ENCODE peak calls at places on chromosomes 11 and 22, in seven cellular contexts. One of them, this sample, is unnamed.

GRCh38 chr22:44483878-44484277 is 14.2 kb downstream of the RTL6 start:
- DNase-seq in thyroid gland: no peak
- DNase-seq in A549: no peak
- DNase-seq in upper lobe of right lung: no peak
- DNase-seq in mucosa of descending colon: no peak
- DNase-seq in PC-9: no peak
- DNase-seq in RWPE2: no peak
- DNase-seq in this sample: no peak

GRCh38 chr22:30969532-30970355 is 679 bp downstream of the TUG1 start:
- DNase-seq in thyroid gland: peak; percentile 25
- DNase-seq in A549: peak; percentile 6
- DNase-seq in upper lobe of right lung: no peak
- DNase-seq in mucosa of descending colon: no peak
- DNase-seq in PC-9: peak; percentile 44
- DNase-seq in RWPE2: no peak
- DNase-seq in this sample: no peak

GRCh38 chr11:1983601-1983961 is 14.1 kb downstream of the H19 start:
- DNase-seq in thyroid gland: no peak
- DNase-seq in A549: no peak
- DNase-seq in upper lobe of right lung: no peak
- DNase-seq in mucosa of descending colon: peak; percentile 12
- DNase-seq in PC-9: no peak
- DNase-seq in RWPE2: peak; percentile 2
- DNase-seq in this sample: no peak

GRCh38 chr11:94563176-94563847 is 3.9 kb upstream of the PIWIL4 start:
- DNase-seq in thyroid gland: no peak
- DNase-seq in A549: peak; percentile 10
- DNase-seq in upper lobe of right lung: no peak
- DNase-seq in mucosa of descending colon: no peak
- DNase-seq in PC-9: no peak
- DNase-seq in RWPE2: no peak
- DNase-seq in this sample: no peak

GRCh38 chr22:35769974-35770373 is 52.3 kb downstream of the APOL5 start:
- DNase-seq in thyroid gland: no peak
- DNase-seq in A549: no peak
- DNase-seq in upper lobe of right lung: no peak
- DNase-seq in mucosa of descending colon: no peak
- DNase-seq in PC-9: no peak
- DNase-seq in RWPE2: no peak
- DNase-seq in this sample: no peak

GRCh38 chr11:133824593-133824992 is 20.7 kb downstream of the SPATA19 start:
- DNase-seq in thyroid gland: no peak
- DNase-seq in A549: no peak
- DNase-seq in upper lobe of right lung: no peak
- DNase-seq in mucosa of descending colon: no peak
- DNase-seq in PC-9: no peak
- DNase-seq in RWPE2: no peak
- DNase-seq in this sample: no peak

GRCh38 chr11:8361664-8362210 is 98.1 kb upstream of the LMO1 start:
- DNase-seq in thyroid gland: no peak
- DNase-seq in A549: no peak
- DNase-seq in upper lobe of right lung: peak; percentile 42
- DNase-seq in mucosa of descending colon: no peak
- DNase-seq in PC-9: no peak
- DNase-seq in RWPE2: peak; percentile 23
- DNase-seq in this sample: no peak

GRCh38 chr11:45649544-45650165 is 15.8 kb downstream of the CHST1 start:
- DNase-seq in thyroid gland: no peak
- DNase-seq in A549: no peak
- DNase-seq in upper lobe of right lung: no peak
- DNase-seq in mucosa of descending colon: no peak
- DNase-seq in PC-9: no peak
- DNase-seq in RWPE2: no peak
- DNase-seq in this sample: no peak

GRCh38 chr11:106770489-106771100 is 247.7 kb downstream of the GUCY1A2 start:
- DNase-seq in thyroid gland: no peak
- DNase-seq in A549: no peak
- DNase-seq in upper lobe of right lung: no peak
- DNase-seq in mucosa of descending colon: no peak
- DNase-seq in PC-9: no peak
- DNase-seq in RWPE2: no peak
- DNase-seq in this sample: no peak

GRCh38 chr11:128323381-128323780 is 264.0 kb downstream of the ETS1 start:
- DNase-seq in thyroid gland: peak; percentile 38
- DNase-seq in A549: no peak
- DNase-seq in upper lobe of right lung: no peak
- DNase-seq in mucosa of descending colon: no peak
- DNase-seq in PC-9: no peak
- DNase-seq in RWPE2: no peak
- DNase-seq in this sample: peak; percentile 51

GRCh38 chr11:131659931-131660330 is 289.5 kb downstream of the NTM start:
- DNase-seq in thyroid gland: no peak
- DNase-seq in A549: no peak
- DNase-seq in upper lobe of right lung: no peak
- DNase-seq in mucosa of descending colon: no peak
- DNase-seq in PC-9: no peak
- DNase-seq in RWPE2: peak; percentile 18
- DNase-seq in this sample: no peak

GRCh38 chr22:24824250-24824649 is 18.2 kb downstream of the SGSM1 start:
- DNase-seq in thyroid gland: no peak
- DNase-seq in A549: no peak
- DNase-seq in upper lobe of right lung: no peak
- DNase-seq in mucosa of descending colon: no peak
- DNase-seq in PC-9: no peak
- DNase-seq in RWPE2: no peak
- DNase-seq in this sample: no peak

GRCh38 chr22:24826710-24827285 is 20.8 kb downstream of the SGSM1 start:
- DNase-seq in thyroid gland: no peak
- DNase-seq in A549: no peak
- DNase-seq in upper lobe of right lung: no peak
- DNase-seq in mucosa of descending colon: no peak
- DNase-seq in PC-9: no peak
- DNase-seq in RWPE2: no peak
- DNase-seq in this sample: no peak

GRCh38 chr22:24824915-24825314 is 18.9 kb downstream of the SGSM1 start:
- DNase-seq in thyroid gland: no peak
- DNase-seq in A549: no peak
- DNase-seq in upper lobe of right lung: no peak
- DNase-seq in mucosa of descending colon: no peak
- DNase-seq in PC-9: no peak
- DNase-seq in RWPE2: no peak
- DNase-seq in this sample: no peak

GRCh38 chr22:24830205-24830979 is 24.4 kb downstream of the SGSM1 start:
- DNase-seq in thyroid gland: no peak
- DNase-seq in A549: no peak
- DNase-seq in upper lobe of right lung: no peak
- DNase-seq in mucosa of descending colon: no peak
- DNase-seq in PC-9: no peak
- DNase-seq in RWPE2: no peak
- DNase-seq in this sample: no peak

DNA sequence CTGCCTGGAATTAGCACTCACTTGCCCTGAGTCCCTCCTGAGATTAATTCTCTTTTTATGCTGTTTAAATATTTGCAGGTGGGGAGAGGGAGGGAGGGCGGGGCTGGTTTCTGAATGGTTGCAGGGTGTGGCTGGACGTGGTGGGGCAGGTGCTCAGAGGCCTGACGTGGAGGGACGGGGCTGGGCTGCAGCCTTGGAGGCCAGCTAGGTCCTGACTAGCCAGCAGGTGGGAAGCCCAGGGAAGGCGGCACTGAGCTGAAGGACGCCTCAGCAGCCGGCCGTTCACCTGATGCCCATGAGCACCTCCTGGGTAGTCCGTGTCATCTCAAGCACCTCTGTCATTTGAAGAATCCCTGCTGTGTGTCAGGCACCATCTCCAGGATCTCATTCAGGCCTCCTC is 21.3 kb downstream of the SGSM1 start:
- DNase-seq in thyroid gland: no peak
- DNase-seq in A549: no peak
- DNase-seq in upper lobe of right lung: peak; percentile 81
- DNase-seq in mucosa of descending colon: peak; percentile 89
- DNase-seq in PC-9: no peak
- DNase-seq in RWPE2: no peak
- DNase-seq in this sample: no peak
- TF ChIP-seq CTCF in thyroid gland: no peak
- TF ChIP-seq CTCF in A549: no peak
- TF ChIP-seq CTCF in upper lobe of right lung: no peak
- TF ChIP-seq CTCF in mucosa of descending colon: no peak
- TF ChIP-seq CTCF in PC-9: no peak
- TF ChIP-seq CTCF in RWPE2: no peak
- TF ChIP-seq CTCF in this sample: no peak

DNA sequence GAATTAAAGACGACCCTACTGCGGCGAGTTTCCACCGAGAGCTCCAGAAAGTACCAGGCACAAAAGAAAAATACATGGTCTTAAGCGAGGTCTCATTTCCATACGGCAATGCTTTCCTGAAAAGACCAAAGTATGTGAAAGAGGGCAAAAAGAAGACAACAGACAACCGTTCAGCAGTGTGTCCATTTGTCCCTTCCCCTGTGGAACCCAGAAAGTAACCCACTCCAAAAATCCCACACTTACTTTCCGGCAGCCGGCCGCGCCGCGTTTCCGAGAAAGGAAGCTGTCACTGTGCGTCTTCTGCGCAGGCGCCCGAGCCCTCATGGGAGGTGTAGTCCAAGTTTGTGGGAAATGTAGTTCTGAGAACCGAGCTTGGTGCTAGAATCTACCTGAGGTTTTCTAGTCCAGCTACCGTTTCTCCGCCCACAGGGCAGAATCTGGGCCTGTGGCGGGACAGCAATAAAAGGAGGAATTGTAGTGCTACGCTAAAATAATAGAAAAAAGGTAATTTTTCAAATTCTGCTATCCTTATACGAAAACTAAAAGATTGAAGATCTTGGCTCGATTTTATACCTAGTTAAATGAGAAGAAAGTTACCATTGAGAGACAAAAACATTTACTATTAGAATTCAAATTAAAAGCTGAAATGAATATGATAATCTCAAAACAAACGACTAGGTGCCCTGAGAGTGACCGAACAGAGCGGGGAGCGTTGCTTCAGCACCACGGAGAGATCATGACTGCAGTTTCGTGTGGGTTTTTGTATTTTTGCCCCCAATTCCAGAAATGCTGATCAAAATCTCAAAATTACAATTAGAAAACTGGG is at the start of gene PUS3:
- DNase-seq in thyroid gland: peak; percentile 94
- DNase-seq in A549: peak; percentile 76
- DNase-seq in upper lobe of right lung: peak; percentile 96
- DNase-seq in mucosa of descending colon: peak; percentile 91
- DNase-seq in PC-9: peak; percentile 76
- DNase-seq in RWPE2: peak; percentile 87
- DNase-seq in this sample: peak; percentile 91
- TF ChIP-seq CTCF in thyroid gland: no peak
- TF ChIP-seq CTCF in A549: no peak
- TF ChIP-seq CTCF in upper lobe of right lung: no peak
- TF ChIP-seq CTCF in mucosa of descending colon: no peak
- TF ChIP-seq CTCF in PC-9: no peak
- TF ChIP-seq CTCF in RWPE2: no peak
- TF ChIP-seq CTCF in this sample: no peak

DNA sequence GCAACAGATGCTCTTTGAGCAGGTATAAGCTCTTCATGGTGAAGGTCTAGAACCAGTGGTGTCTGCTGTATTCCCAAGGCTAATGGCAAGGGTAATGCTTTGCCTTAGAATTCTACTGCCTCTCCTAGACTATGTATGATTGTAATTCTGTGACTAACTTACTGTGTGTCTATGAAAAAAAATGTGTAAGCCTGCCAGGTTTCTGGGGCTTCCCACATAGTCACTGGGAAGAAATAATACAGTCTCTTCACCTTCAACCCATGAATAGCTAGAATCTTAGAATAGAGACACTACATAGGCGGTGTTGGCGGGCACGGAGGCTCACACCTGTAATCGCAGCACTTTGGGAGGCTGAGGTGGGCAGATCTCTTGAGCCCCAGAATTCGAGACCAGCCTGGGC is 84.1 kb downstream of the C11orf91 start:
- DNase-seq in thyroid gland: no peak
- DNase-seq in A549: no peak
- DNase-seq in upper lobe of right lung: no peak
- DNase-seq in mucosa of descending colon: no peak
- DNase-seq in PC-9: no peak
- DNase-seq in RWPE2: no peak
- DNase-seq in this sample: no peak
- TF ChIP-seq CTCF in thyroid gland: no peak
- TF ChIP-seq CTCF in A549: no peak
- TF ChIP-seq CTCF in upper lobe of right lung: no peak
- TF ChIP-seq CTCF in mucosa of descending colon: no peak
- TF ChIP-seq CTCF in PC-9: no peak
- TF ChIP-seq CTCF in RWPE2: no peak
- TF ChIP-seq CTCF in this sample: no peak

GRCh38 chr11:70460959-70461358 is 62.6 kb downstream of the CTTN start:
- DNase-seq in thyroid gland: no peak
- DNase-seq in A549: no peak
- DNase-seq in upper lobe of right lung: peak; percentile 35
- DNase-seq in mucosa of descending colon: no peak
- DNase-seq in PC-9: no peak
- DNase-seq in RWPE2: no peak
- DNase-seq in this sample: no peak

GRCh38 chr11:70463478-70464255 is 65.3 kb downstream of the CTTN start:
- DNase-seq in thyroid gland: no peak
- DNase-seq in A549: no peak
- DNase-seq in upper lobe of right lung: peak; percentile 61
- DNase-seq in mucosa of descending colon: no peak
- DNase-seq in PC-9: no peak
- DNase-seq in RWPE2: no peak
- DNase-seq in this sample: no peak

GRCh38 chr11:70464509-70465361 is 66.4 kb downstream of the CTTN start:
- DNase-seq in thyroid gland: no peak
- DNase-seq in A549: no peak
- DNase-seq in upper lobe of right lung: peak; percentile 62
- DNase-seq in mucosa of descending colon: no peak
- DNase-seq in PC-9: no peak
- DNase-seq in RWPE2: no peak
- DNase-seq in this sample: no peak

GRCh38 chr11:70460111-70460510 is 61.8 kb downstream of the CTTN start:
- DNase-seq in thyroid gland: no peak
- DNase-seq in A549: no peak
- DNase-seq in upper lobe of right lung: no peak
- DNase-seq in mucosa of descending colon: no peak
- DNase-seq in PC-9: no peak
- DNase-seq in RWPE2: no peak
- DNase-seq in this sample: no peak

GRCh38 chr11:70462818-70463477 is 64.6 kb downstream of the CTTN start:
- DNase-seq in thyroid gland: no peak
- DNase-seq in A549: no peak
- DNase-seq in upper lobe of right lung: no peak
- DNase-seq in mucosa of descending colon: no peak
- DNase-seq in PC-9: no peak
- DNase-seq in RWPE2: no peak
- DNase-seq in this sample: no peak
- TF ChIP-seq CTCF in thyroid gland: no peak
- TF ChIP-seq CTCF in A549: no peak
- TF ChIP-seq CTCF in upper lobe of right lung: no peak
- TF ChIP-seq CTCF in mucosa of descending colon: no peak
- TF ChIP-seq CTCF in PC-9: no peak
- TF ChIP-seq CTCF in RWPE2: no peak
- TF ChIP-seq CTCF in this sample: no peak

GRCh38 chr11:33984682-33985389 is 66.7 kb upstream of the CAPRIN1 start:
- DNase-seq in thyroid gland: no peak
- DNase-seq in A549: no peak
- DNase-seq in upper lobe of right lung: no peak
- DNase-seq in mucosa of descending colon: no peak
- DNase-seq in PC-9: no peak
- DNase-seq in RWPE2: no peak
- DNase-seq in this sample: no peak
- TF ChIP-seq CTCF in thyroid gland: no peak
- TF ChIP-seq CTCF in A549: peak; percentile 39
- TF ChIP-seq CTCF in upper lobe of right lung: peak; percentile 18
- TF ChIP-seq CTCF in mucosa of descending colon: no peak
- TF ChIP-seq CTCF in PC-9: peak; percentile 54
- TF ChIP-seq CTCF in RWPE2: no peak
- TF ChIP-seq CTCF in this sample: no peak

This sample was measured in GM13976.